ENCODE peak calls at places on chromosome 12, in six cellular contexts. F is Peyer's patch; M is CD8-positive, alpha-beta memory T cell; C is transverse colon; V is thyroid gland; Q is colonic mucosa. P is an unnamed sample.

GRCh38 chr12:43318002-43318401 is 234.0 kb downstream of the ADAMTS20 start:
- DNase-seq in F (no peak), C (no peak), Q (no peak), M (no peak), V (no peak), P (no peak)

GRCh38 chr12:100544165-100544564 is 29.3 kb upstream of the GAS2L3 start:
- DNase-seq in V (no peak), M (no peak), F (no peak), C (no peak), Q (no peak), P (no peak)

GRCh38 chr12:6215932-6216494 is 15.8 kb downstream of the CD9 start:
- DNase-seq in M (no peak), V (peak), F (peak), Q (peak), C (peak), P (peak)

GRCh38 chr12:16939871-16940306 is 333.9 kb upstream of the LMO3 start:
- DNase-seq in V (peak), Q (peak), M (no peak), F (no peak), C (peak), P (peak)

GRCh38 chr12:100141666-100141997 is 1.0 kb downstream of the BLTP3B start:
- DNase-seq in C (no peak), F (no peak), M (no peak), Q (peak), V (no peak), P (no peak)

GRCh38 chr12:131349397-131350127 is 361.3 kb upstream of the SFSWAP start:
- DNase-seq in F (no peak), Q (no peak), C (no peak), M (no peak), V (no peak), P (no peak)

GRCh38 chr12:39403376-39403775 is 39.5 kb downstream of the KIF21A start:
- DNase-seq in F (no peak), Q (no peak), M (no peak), C (no peak), V (no peak), P (no peak)

GRCh38 chr12:53820907-53821306 is 69.1 kb upstream of the CISTR start:
- DNase-seq in Q (no peak), C (no peak), M (no peak), F (no peak), V (no peak), P (no peak)

GRCh38 chr12:21453312-21453852 is 15.9 kb downstream of the PYROXD1 start:
- DNase-seq in F (no peak), M (no peak), Q (no peak), C (no peak), V (no peak), P (no peak)

DNA sequence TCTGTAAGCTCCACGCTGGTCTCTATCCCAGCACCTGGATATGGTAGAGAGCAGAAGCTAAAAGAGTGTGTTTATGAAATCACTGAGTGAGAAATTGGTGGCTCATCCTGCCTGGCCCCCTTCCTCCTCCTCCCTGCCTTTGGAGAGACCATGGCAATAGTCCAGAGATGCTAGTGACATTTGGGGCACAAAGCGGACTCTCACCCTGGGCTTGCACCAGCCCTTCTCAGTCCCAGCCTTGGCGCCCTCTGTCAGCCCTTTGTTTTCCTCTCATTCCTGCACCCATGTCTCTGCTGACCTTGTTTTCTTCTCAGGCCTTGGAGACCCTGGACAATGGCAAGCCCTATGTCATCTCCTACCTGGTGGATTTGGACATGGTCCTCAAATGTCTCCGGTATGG is 18.2 kb downstream of the ALDH2 start:
- DNase-seq in V (no peak), C (no peak), Q (no peak), F (no peak), M (no peak), P (no peak)
- H3K27ac ChIP-seq in V (no peak), C (no peak), Q (no peak), F (no peak), M (no peak), P (no peak)

GRCh38 chr12:126936181-126936851 is 1330.7 kb upstream of the TMEM132C start:
- DNase-seq in F (peak), M (no peak), V (no peak), C (peak), Q (no peak), P (peak)
- H3K27ac ChIP-seq in F (no peak), M (no peak), V (no peak), C (no peak), Q (no peak), P (no peak)

GRCh38 chr12:1796515-1797010 is 23.8 kb upstream of the LRTM2 start:
- DNase-seq in V (peak), F (peak), C (peak), Q (peak), M (peak), P (no peak)
- H3K27ac ChIP-seq in V (peak), F (peak), C (peak), Q (peak), M (peak), P (no peak)

GRCh38 chr12:12720052-12720451 is 2.9 kb downstream of the CDKN1B start:
- DNase-seq in M (no peak), C (no peak), F (no peak), Q (no peak), V (no peak), P (no peak)
- H3K27ac ChIP-seq in M (peak), C (peak), F (peak), Q (peak), V (peak), P (no peak)

GRCh38 chr12:114361545-114361944 is 44.4 kb downstream of the TBX5 start:
- DNase-seq in M (no peak), V (no peak), F (no peak), Q (no peak), C (no peak), P (no peak)
- H3K27ac ChIP-seq in M (no peak), V (no peak), F (no peak), Q (no peak), C (no peak), P (no peak)

DNA sequence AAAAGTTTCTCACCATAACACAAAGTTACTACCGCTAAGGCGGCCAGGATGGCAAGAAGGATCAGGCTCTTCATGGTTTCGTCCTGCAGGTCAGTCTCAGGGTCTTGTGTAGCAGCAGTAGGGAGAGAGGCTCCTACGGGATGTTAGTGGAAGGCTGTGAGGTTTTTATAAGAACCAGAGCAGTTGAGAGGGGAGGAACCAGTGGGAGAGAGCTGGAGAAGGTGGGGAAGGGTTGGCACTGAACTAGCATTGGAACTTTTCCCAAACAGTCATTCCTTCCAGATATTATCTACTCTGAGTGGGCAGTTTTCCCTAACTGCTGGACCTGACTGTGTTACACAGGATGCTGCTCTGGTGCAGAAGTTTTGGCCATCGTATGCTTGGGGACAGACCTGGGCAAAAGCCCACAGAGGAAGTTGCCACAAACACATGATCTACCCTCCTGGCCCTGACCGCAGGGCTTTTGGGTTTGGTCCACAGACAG is at the start of gene MGP:
- DNase-seq in V (peak), C (peak), Q (no peak), F (peak), M (no peak), P (peak)
- H3K27ac ChIP-seq in V (peak), C (peak), Q (peak), F (peak), M (no peak), P (peak)

GRCh38 chr12:70985850-70986249 is 65.3 kb upstream of the PTPRR start:
- DNase-seq in M (no peak), V (no peak), C (no peak), F (no peak), Q (no peak), P (no peak)

GRCh38 chr12:70983692-70984091 is 63.2 kb upstream of the PTPRR start:
- DNase-seq in M (no peak), Q (no peak), C (no peak), V (no peak), F (no peak), P (no peak)

GRCh38 chr12:70982286-70982685 is 61.7 kb upstream of the PTPRR start:
- DNase-seq in V (no peak), C (no peak), M (no peak), F (no peak), Q (no peak), P (no peak)

DNA sequence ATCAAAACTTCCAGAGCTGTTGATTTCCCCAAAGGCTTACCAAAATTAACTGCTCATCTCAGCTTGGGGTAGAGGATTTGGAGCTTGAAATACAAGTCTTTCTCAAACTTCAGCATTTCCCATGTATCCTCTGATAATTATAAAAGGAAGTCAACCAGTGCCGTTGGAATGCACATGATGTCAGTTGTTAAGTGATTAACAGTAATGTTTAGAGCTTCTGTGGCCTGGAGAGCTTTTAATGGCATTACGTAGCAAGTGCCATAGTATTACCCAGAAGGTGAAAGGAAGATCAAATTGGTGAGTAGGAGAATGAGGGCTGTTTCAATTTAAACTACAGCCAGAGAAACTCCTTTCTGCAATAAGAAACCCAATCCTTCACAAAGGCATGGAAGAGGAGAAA is 62.5 kb upstream of the PTPRR start:
- DNase-seq in C (no peak), M (no peak), Q (no peak), F (no peak), V (no peak), P (no peak)
- H3K27ac ChIP-seq in C (no peak), M (no peak), Q (no peak), F (no peak), V (no peak), P (no peak)

GRCh38 chr12:24860546-24860945 is 88.4 kb downstream of the BCAT1 start:
- DNase-seq in C (no peak), M (no peak), Q (no peak), V (no peak), F (no peak), P (no peak)

GRCh38 chr12:24861751-24862575 is 86.9 kb downstream of the BCAT1 start:
- DNase-seq in M (no peak), Q (no peak), V (no peak), C (peak), F (no peak), P (no peak)

GRCh38 chr12:24864796-24865125 is 84.1 kb downstream of the BCAT1 start:
- DNase-seq in C (no peak), Q (no peak), V (peak), M (no peak), F (no peak), P (peak)
- H3K27ac ChIP-seq in C (no peak), Q (no peak), V (peak), M (no peak), F (no peak), P (peak)

P was measured in SJCRH30.